ENCODE peak calls at places on chromosomes 7 and 10, in ten cellular contexts. J is tibial artery, D is cardiac fibroblast, W is IMR-90, Z is A673, I is GM12865, Q is progenitor cell of endocrine pancreas, F is A549, M is PC-3, L is epithelial cell of esophagus. O is an unnamed sample.

GRCh38 chr10:78549536-78549935 is 515.9 kb downstream of the RPS24 start:
- DNase-seq in J (no peak), D (no peak), W (no peak), Z (no peak), I (no peak), Q (no peak), F (no peak), M (peak; percentile 100), L (no peak), O (no peak)

GRCh38 chr7:105800442-105800841 is 76.0 kb downstream of the ATXN7L1 start:
- DNase-seq in J (no peak), D (peak; percentile 39), W (peak; percentile 44), Z (no peak), I (peak; percentile 57), Q (no peak), F (no peak), M (no peak), L (no peak), O (no peak)

GRCh38 chr10:58414270-58415041 is 29.2 kb downstream of the TFAM start:
- DNase-seq in J (no peak), D (peak; percentile 89), W (peak; percentile 80), Z (peak; percentile 54), I (no peak), Q (no peak), F (peak; percentile 57), M (peak; percentile 87), L (peak; percentile 70), O (peak; percentile 70)

GRCh38 chr10:118557946-118558345 is 37.5 kb downstream of the PRLHR start:
- DNase-seq in J (no peak), D (peak; percentile 32), W (no peak), Z (no peak), I (no peak), Q (no peak), F (no peak), M (no peak), L (peak; percentile 53), O (no peak)

GRCh38 chr10:21803374-21803773 is 200.2 kb downstream of the DNAJC1 start:
- DNase-seq in J (no peak), D (no peak), W (no peak), Z (no peak), I (no peak), Q (no peak), F (no peak), M (no peak), L (no peak), O (no peak)

GRCh38 chr7:117015258-117016184 is 62.2 kb downstream of the ST7 start:
- DNase-seq in J (no peak), D (no peak), W (no peak), Z (no peak), I (peak; percentile 34), Q (no peak), F (no peak), M (no peak), L (peak; percentile 9), O (no peak)

GRCh38 chr10:6741561-6741960 is 161.5 kb upstream of the PRKCQ start:
- DNase-seq in J (no peak), D (no peak), W (peak; percentile 86), Z (no peak), I (no peak), Q (no peak), F (no peak), M (no peak), L (peak; percentile 27), O (no peak)

GRCh38 chr7:104903044-104903443 is 111.0 kb upstream of the KMT2E start:
- DNase-seq in J (no peak), D (peak; percentile 36), W (peak; percentile 30), Z (no peak), I (no peak), Q (no peak), F (no peak), M (no peak), L (peak; percentile 45), O (no peak)

GRCh38 chr10:28811639-28812349 is 134.5 kb downstream of the BAMBI start:
- DNase-seq in J (no peak), D (no peak), W (no peak), Z (no peak), I (no peak), Q (no peak), F (no peak), M (no peak), L (no peak), O (no peak)

GRCh38 chr10:90313548-90314325 is 544.1 kb downstream of the HTR7 start:
- DNase-seq in J (no peak), D (peak; percentile 23), W (peak; percentile 25), Z (peak; percentile 35), I (no peak), Q (no peak), F (no peak), M (peak; percentile 90), L (peak; percentile 51), O (no peak)

GRCh38 chr10:23439920-23440875 is 1.3 kb downstream of the OTUD1 start:
- DNase-seq in J (peak; percentile 64), D (peak; percentile 80), W (peak; percentile 37), Z (peak; percentile 61), I (peak; percentile 23), Q (peak; percentile 17), F (peak; percentile 14), M (peak; percentile 53), L (peak; percentile 50), O (no peak)

GRCh38 chr7:72435913-72436480 is 23.9 kb upstream of the CALN1 start:
- DNase-seq in J (peak; percentile 23), D (no peak), W (no peak), Z (no peak), I (peak; percentile 11), Q (no peak), F (no peak), M (no peak), L (no peak), O (no peak)

GRCh38 chr7:102175423-102176170 is 111.1 kb upstream of the SH2B2 start:
- DNase-seq in J (no peak), D (no peak), W (no peak), Z (no peak), I (no peak), Q (no peak), F (no peak), M (no peak), L (no peak), O (no peak)

GRCh38 chr7:105742787-105743186 is 133.6 kb downstream of the ATXN7L1 start:
- DNase-seq in J (no peak), D (no peak), W (no peak), Z (no peak), I (no peak), Q (no peak), F (no peak), M (no peak), L (no peak), O (no peak)

GRCh38 chr7:75694636-75695035 is 44.1 kb downstream of the HIP1 start:
- DNase-seq in J (peak; percentile 2), D (no peak), W (no peak), Z (no peak), I (no peak), Q (no peak), F (no peak), M (no peak), L (no peak), O (no peak)

GRCh38 chr7:75696263-75697037 is 42.3 kb downstream of the HIP1 start:
- DNase-seq in J (peak; percentile 15), D (no peak), W (no peak), Z (no peak), I (no peak), Q (no peak), F (no peak), M (no peak), L (no peak), O (no peak)

GRCh38 chr7:75698358-75698757 is 40.4 kb downstream of the HIP1 start:
- DNase-seq in J (no peak), D (no peak), W (no peak), Z (no peak), I (no peak), Q (no peak), F (no peak), M (no peak), L (no peak), O (no peak)

GRCh38 chr7:75691793-75692543 is 46.8 kb downstream of the HIP1 start:
- DNase-seq in J (no peak), D (no peak), W (no peak), Z (no peak), I (no peak), Q (no peak), F (no peak), M (no peak), L (no peak), O (no peak)

GRCh38 chr7:75695036-75695435 is 43.7 kb downstream of the HIP1 start:
- DNase-seq in J (peak; percentile 62), D (no peak), W (no peak), Z (peak; percentile 31), I (no peak), Q (no peak), F (no peak), M (no peak), L (no peak), O (no peak)
- TF ChIP-seq CTCF in J (no peak), D (no peak), W (no peak), Z (no peak), I (no peak), Q (no peak), F (no peak), M (no peak), L (no peak), O (no peak)

GRCh38 chr7:207418-208127 is 15.2 kb downstream of the FAM20C start:
- DNase-seq in J (no peak), D (no peak), W (no peak), Z (peak; percentile 39), I (no peak), Q (no peak), F (no peak), M (no peak), L (no peak), O (no peak)
- TF ChIP-seq CTCF in J (no peak), D (no peak), W (peak; percentile 29), Z (peak; percentile 59), I (no peak), Q (peak; percentile 47), F (no peak), M (peak; percentile 27), L (no peak), O (peak; percentile 35)

DNA sequence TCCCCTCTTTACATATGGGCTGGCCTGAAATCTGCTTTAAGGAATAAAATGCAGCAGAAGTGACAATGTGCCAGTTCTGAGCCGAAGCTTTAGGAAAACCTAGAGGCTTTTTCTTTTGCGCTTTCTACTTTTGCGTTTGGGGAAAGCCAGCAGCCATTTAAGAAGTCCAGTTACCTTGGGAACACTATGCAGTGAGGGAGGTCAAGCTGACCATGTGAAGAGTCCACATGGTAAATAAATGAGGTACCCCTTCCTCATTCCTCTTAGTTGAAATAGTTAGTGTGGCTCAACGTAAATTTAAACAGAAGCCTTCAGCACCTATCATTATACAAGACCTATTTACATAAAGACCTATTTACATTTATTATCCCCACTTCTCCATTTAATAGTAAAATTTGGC is 78.5 kb downstream of the TFPI2 start:
- DNase-seq in J (no peak), D (no peak), W (no peak), Z (no peak), I (no peak), Q (no peak), F (no peak), M (no peak), L (no peak), O (no peak)
- TF ChIP-seq CTCF in J (no peak), D (no peak), W (no peak), Z (no peak), I (no peak), Q (no peak), F (no peak), M (no peak), L (no peak), O (no peak)

DNA sequence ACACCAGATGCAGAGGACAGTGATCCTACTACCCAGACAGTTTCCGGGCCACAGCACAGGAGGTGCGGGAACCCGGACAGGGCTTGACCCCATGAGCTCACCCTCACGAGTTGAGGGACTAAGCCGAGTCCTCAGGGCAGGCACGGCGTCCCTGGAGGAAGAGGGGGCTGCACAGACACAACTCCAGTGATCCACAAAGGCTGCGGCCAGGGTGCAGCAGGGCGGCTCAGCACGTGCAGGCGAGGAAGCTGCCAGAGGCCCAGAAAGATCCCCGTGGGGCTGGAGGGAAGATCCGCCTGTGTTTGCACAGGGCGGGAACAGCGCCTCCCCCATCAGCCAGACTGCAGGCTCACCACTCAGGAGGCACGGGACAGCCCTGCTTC is 45.9 kb upstream of the TMEM72 start:
- DNase-seq in J (peak; percentile 67), D (no peak), W (no peak), Z (no peak), I (no peak), Q (no peak), F (peak; percentile 11), M (no peak), L (no peak), O (no peak)
- TF ChIP-seq CTCF in J (no peak), D (no peak), W (no peak), Z (no peak), I (no peak), Q (no peak), F (no peak), M (no peak), L (no peak), O (no peak)

O was measured in kidney epithelial cell.